ENCODE peak calls at places on chromosomes 13 and 19, in nine cellular contexts. Q, J, F, Z, Y, B, D, K and W are unnamed samples.

GRCh38 chr19:45376045-45376724 is 5.8 kb upstream of the ERCC2 start:
- DNase-seq in Z (no peak), Y (no peak), Q (no peak), K (peak), J (no peak), D (no peak), F (no peak), B (no peak), W (no peak)

GRCh38 chr19:47230122-47230920 is 678 bp downstream of the BBC3 start:
- DNase-seq in J (peak), F (no peak), B (peak), Q (no peak), D (peak), K (peak), Y (peak), Z (no peak), W (no peak)

GRCh38 chr19:57888107-57888493 is 737 bp downstream of the ZNF814 start:
- DNase-seq in F (no peak), Q (no peak), J (no peak), Z (no peak), Y (no peak), K (no peak), B (no peak), D (no peak), W (no peak)

GRCh38 chr13:93190006-93190405 is 36.6 kb upstream of the GPC6 start:
- DNase-seq in D (no peak), K (no peak), Z (no peak), B (no peak), Y (no peak), Q (no peak), J (no peak), F (no peak), W (no peak)

GRCh38 chr19:19185853-19186728 is 5.9 kb downstream of the BORCS8 start:
- DNase-seq in Y (peak), J (peak), D (peak), F (peak), K (peak), Q (peak), B (peak), Z (no peak), W (peak)

GRCh38 chr13:110387451-110388140 is 80.5 kb downstream of the COL4A2 start:
- DNase-seq in F (peak), Y (no peak), Q (no peak), J (no peak), K (peak), B (no peak), Z (no peak), D (no peak), W (no peak)

GRCh38 chr13:83825676-83826075 is 56.6 kb downstream of the SLITRK1 start:
- DNase-seq in B (no peak), Y (no peak), D (no peak), F (no peak), Z (peak), K (no peak), J (no peak), Q (no peak), W (no peak)

GRCh38 chr13:110616103-110617101 is 1.1 kb downstream of the NAXD start:
- DNase-seq in Z (no peak), Q (no peak), Y (peak), K (peak), D (peak), F (peak), B (peak), J (peak), W (peak)

GRCh38 chr13:69970521-69970920 is 137.1 kb upstream of the ATXN8OS start:
- DNase-seq in D (no peak), Q (no peak), Y (no peak), F (peak), Z (peak), K (no peak), B (no peak), J (no peak), W (no peak)

GRCh38 chr19:42066075-42066754 is 3.8 kb downstream of the GRIK5 start:
- DNase-seq in B (peak), Q (no peak), D (no peak), J (no peak), F (no peak), Y (no peak), K (peak), Z (peak), W (no peak)

GRCh38 chr19:10551698-10552301 is 8.1 kb downstream of the ATG4D start:
- DNase-seq in B (peak), D (no peak), Z (no peak), Q (no peak), K (peak), J (no peak), Y (no peak), F (peak), W (no peak)

GRCh38 chr19:44817725-44818469 is 9.0 kb downstream of the BCAM start:
- DNase-seq in Z (no peak), K (no peak), B (no peak), Q (no peak), F (no peak), D (no peak), Y (no peak), J (no peak), W (no peak)

GRCh38 chr13:48263196-48263595 is 30.2 kb downstream of the ITM2B start:
- DNase-seq in F (no peak), Y (no peak), B (no peak), Q (no peak), Z (no peak), K (no peak), D (no peak), J (no peak), W (no peak)